ENCODE peak calls at places on chromosomes 12 and 14, in ten cellular contexts. J is DND-41; R is kidney; Z is K562; A is sigmoid colon; X is pancreas; B is GM23338; U is CD4-positive, alpha-beta memory T cell; C is cardiac muscle cell; T is IMR-90. Y is an unnamed sample.

GRCh38 chr12:47828967-47829482 is 9.3 kb upstream of the HDAC7 start:
- DNase-seq in J (no peak), R (peak; percentile 96), Z (peak; percentile 87), A (peak; percentile 96), X (peak; percentile 38), B (peak; percentile 76), U (no peak), C (peak; percentile 86), T (peak; percentile 59), Y (no peak)

GRCh38 chr12:75825686-75826085 is 205.9 kb downstream of the PHLDA1 start:
- DNase-seq in J (no peak), R (no peak), Z (no peak), A (no peak), X (no peak), B (no peak), U (no peak), C (peak; percentile 79), T (peak; percentile 86), Y (no peak)

GRCh38 chr12:100248886-100249285 is 18.0 kb downstream of the DEPDC4 start:
- DNase-seq in J (no peak), R (no peak), Z (no peak), A (no peak), X (no peak), B (no peak), U (no peak), C (no peak), T (peak; percentile 45), Y (no peak)

GRCh38 chr12:16685107-16685506 is 79.1 kb upstream of the LMO3 start:
- DNase-seq in J (no peak), R (no peak), Z (no peak), A (no peak), X (no peak), B (peak; percentile 12), U (no peak), C (peak; percentile 40), T (peak; percentile 1), Y (no peak)

GRCh38 chr14:87754512-87755223 is 238.3 kb downstream of the GALC start:
- DNase-seq in J (no peak), R (no peak), Z (no peak), A (no peak), X (no peak), B (no peak), U (no peak), C (no peak), T (no peak), Y (no peak)

GRCh38 chr14:61565836-61566536 is 129.3 kb upstream of the HIF1A start:
- DNase-seq in J (no peak), R (no peak), Z (no peak), A (no peak), X (no peak), B (no peak), U (no peak), C (peak; percentile 90), T (peak; percentile 97), Y (no peak)

GRCh38 chr14:39766397-39767000 is 334.3 kb upstream of the FBXO33 start:
- DNase-seq in J (no peak), R (no peak), Z (no peak), A (no peak), X (no peak), B (peak; percentile 60), U (no peak), C (no peak), T (no peak), Y (no peak)

GRCh38 chr14:40053396-40053795 is 621.2 kb upstream of the FBXO33 start:
- DNase-seq in J (no peak), R (no peak), Z (no peak), A (no peak), X (no peak), B (peak; percentile 5), U (no peak), C (no peak), T (no peak), Y (no peak)

GRCh38 chr14:103700753-103701490 is 14.3 kb downstream of the XRCC3 start:
- DNase-seq in J (no peak), R (peak; percentile 78), Z (no peak), A (no peak), X (no peak), B (no peak), U (no peak), C (no peak), T (no peak), Y (no peak)

GRCh38 chr12:120579179-120579578 is 2.0 kb downstream of the POP5 start:
- DNase-seq in J (no peak), R (no peak), Z (no peak), A (no peak), X (no peak), B (no peak), U (no peak), C (no peak), T (no peak), Y (no peak)

GRCh38 chr12:11853126-11853525 is 203.7 kb downstream of the ETV6 start:
- DNase-seq in J (no peak), R (no peak), Z (no peak), A (no peak), X (no peak), B (no peak), U (no peak), C (no peak), T (no peak), Y (no peak)

GRCh38 chr12:87779016-87779415 is 250.2 kb downstream of the C12orf50 start:
- DNase-seq in J (no peak), R (peak; percentile 64), Z (no peak), A (no peak), X (no peak), B (no peak), U (no peak), C (no peak), T (peak; percentile 71), Y (no peak)

GRCh38 chr14:39015360-39015961 is 87.6 kb downstream of the SEC23A start:
- DNase-seq in J (peak; percentile 26), R (no peak), Z (peak; percentile 30), A (no peak), X (no peak), B (peak; percentile 75), U (peak; percentile 7), C (peak; percentile 74), T (peak; percentile 59), Y (no peak)

GRCh38 chr14:22179190-22179589 is 409.8 kb downstream of the DAD1 start:
- DNase-seq in J (no peak), R (no peak), Z (no peak), A (no peak), X (no peak), B (no peak), U (no peak), C (no peak), T (peak; percentile 10), Y (no peak)

DNA sequence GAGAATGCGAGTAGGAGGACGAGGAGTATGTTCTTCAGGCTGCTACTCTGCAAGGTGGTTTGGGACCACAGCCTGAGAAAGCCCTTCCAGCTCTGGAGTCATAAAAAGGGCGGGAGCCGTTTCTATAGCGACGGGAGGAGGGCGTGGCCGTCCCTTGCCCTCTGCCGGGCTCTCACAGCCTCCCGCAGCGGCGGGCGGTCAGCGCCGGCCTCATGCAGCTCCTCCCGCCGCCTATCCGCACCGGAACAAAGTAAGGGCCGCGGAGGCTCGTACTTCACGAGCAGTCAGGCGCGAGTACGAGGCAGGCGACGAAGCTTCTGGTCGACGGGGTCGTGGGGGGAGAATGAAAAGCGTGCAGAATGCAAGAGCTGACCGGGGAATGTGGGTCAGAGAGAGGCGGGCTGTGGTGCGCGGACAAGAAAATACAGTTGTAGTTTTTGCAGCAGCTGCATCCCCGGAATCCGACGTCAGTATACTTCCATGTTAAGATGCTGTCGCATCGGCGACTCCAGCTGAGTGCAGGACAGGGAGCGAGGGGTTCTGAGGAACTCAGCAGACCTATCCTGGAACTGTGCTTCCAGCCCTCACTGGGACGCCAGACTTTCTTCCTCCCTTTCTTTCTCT is at the start of gene DYRK4:
- DNase-seq in J (no peak), R (peak; percentile 91), Z (peak; percentile 80), A (peak; percentile 80), X (peak; percentile 67), B (peak; percentile 98), U (no peak), C (peak; percentile 89), T (peak; percentile 60), Y (no peak)
- H3K4me3 ChIP-seq in J (no peak within 1 kb of the TSS), R (peak within 1 kb of the TSS; percentile 44), Z (no peak within 1 kb of the TSS), A (peak within 1 kb of the TSS; percentile 37), X (no peak within 1 kb of the TSS), B (peak within 1 kb of the TSS; percentile 55), U (no peak within 1 kb of the TSS), C (peak within 1 kb of the TSS; percentile 5), T (peak within 1 kb of the TSS; percentile 41), Y (no peak within 1 kb of the TSS)

GRCh38 chr12:63919758-63920157 is 75.3 kb downstream of the SRGAP1 start:
- DNase-seq in J (no peak), R (no peak), Z (no peak), A (no peak), X (no peak), B (no peak), U (no peak), C (no peak), T (peak; percentile 20), Y (no peak)
- H3K4me3 ChIP-seq in J (no peak overlapping the region), R (no peak overlapping the region), Z (no peak overlapping the region), A (no peak overlapping the region), X (no peak overlapping the region), B (no peak overlapping the region), U (no peak overlapping the region), C (no peak overlapping the region), T (no peak overlapping the region), Y (no peak overlapping the region)

GRCh38 chr12:131828671-131829350 is 618 bp downstream of the MMP17 start:
- DNase-seq in J (no peak), R (no peak), Z (peak; percentile 55), A (no peak), X (no peak), B (peak; percentile 62), U (no peak), C (peak; percentile 27), T (no peak), Y (no peak)
- H3K4me3 ChIP-seq in J (no peak overlapping the region), R (no peak overlapping the region), Z (peak overlapping the region; percentile 54), A (peak overlapping the region; percentile 60), X (no peak overlapping the region), B (peak overlapping the region; percentile 73), U (no peak overlapping the region), C (peak overlapping the region; percentile 19), T (peak overlapping the region; percentile 44), Y (peak overlapping the region; percentile 18)

DNA sequence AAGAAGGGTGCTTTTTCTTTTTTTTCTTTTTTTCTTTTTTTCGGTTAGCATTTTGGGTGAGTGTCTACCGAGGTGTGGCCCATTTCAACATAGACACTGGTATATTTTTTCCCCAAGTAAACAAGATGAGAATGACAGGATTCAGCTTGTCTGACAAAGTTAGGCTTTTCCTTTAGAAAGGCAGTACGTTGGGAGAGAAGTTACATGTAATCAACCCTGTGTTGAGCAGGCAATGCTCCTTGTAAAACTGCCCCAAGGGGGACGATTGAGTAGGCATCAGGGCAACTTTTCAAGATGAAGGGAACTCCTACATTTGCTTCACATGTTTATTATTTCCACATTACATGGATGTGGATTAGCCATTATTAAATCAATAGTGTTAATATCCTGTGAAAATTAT is 1.7 kb downstream of the EMP1 start:
- DNase-seq in J (no peak), R (no peak), Z (no peak), A (no peak), X (no peak), B (no peak), U (no peak), C (peak; percentile 33), T (no peak), Y (no peak)
- H3K4me3 ChIP-seq in J (no peak overlapping the region), R (peak overlapping the region; percentile 8), Z (no peak overlapping the region), A (peak overlapping the region; percentile 47), X (no peak overlapping the region), B (no peak overlapping the region), U (no peak overlapping the region), C (no peak overlapping the region), T (peak overlapping the region; percentile 73), Y (no peak overlapping the region)